ENCODE peak calls at places on chromosome 3, in five cellular contexts. D is HAP-1, R is stomach, C is esophagus muscularis mucosa, X is adrenal gland. P is an unnamed sample.
A peak's percentile ranks its signal among the peaks of the same experiment; 100 is the strongest.

GRCh38 chr3:14137004-14137403 is 12.2 kb downstream of the TMEM43 start:
- DNase-seq in D (no peak), C (no peak), X (peak; percentile 61), R (peak; percentile 67), P (no peak)

GRCh38 chr3:110821586-110821985 is 250.0 kb upstream of the NECTIN3 start:
- DNase-seq in R (no peak), X (no peak), C (no peak), D (no peak), P (no peak)

GRCh38 chr3:48402281-48402732 is 27.6 kb downstream of the PLXNB1 start:
- DNase-seq in R (peak; percentile 59), D (peak; percentile 6), C (peak; percentile 98), X (peak; percentile 86), P (no peak)

GRCh38 chr3:79769234-79769633 is 1.4 kb upstream of the ROBO1 start:
- DNase-seq in D (no peak), C (no peak), X (no peak), R (no peak), P (no peak)

GRCh38 chr3:167882057-167882667 is 146.6 kb downstream of the SERPINI1 start:
- DNase-seq in D (no peak), C (no peak), R (no peak), X (no peak), P (peak; percentile 45)

GRCh38 chr3:123338021-123338619 is 110.8 kb downstream of the ADCY5 start:
- DNase-seq in D (no peak), X (no peak), C (no peak), R (no peak), P (no peak)

GRCh38 chr3:126472277-126473006 is 3.2 kb downstream of the ZXDC start:
- DNase-seq in X (peak; percentile 88), C (no peak), R (peak; percentile 71), D (peak; percentile 69), P (no peak)

GRCh38 chr3:140296796-140297352 is 361.9 kb downstream of the CLSTN2 start:
- DNase-seq in X (no peak), R (no peak), D (no peak), C (no peak), P (no peak)

GRCh38 chr3:111165411-111165810 is 93.8 kb downstream of the NECTIN3 start:
- DNase-seq in D (no peak), R (no peak), C (no peak), X (no peak), P (no peak)

GRCh38 chr3:141392018-141392370 is 23.7 kb downstream of the ZBTB38 start:
- DNase-seq in D (no peak), C (no peak), X (no peak), R (no peak), P (no peak)

GRCh38 chr3:141391298-141392017 is 23.2 kb downstream of the ZBTB38 start:
- DNase-seq in D (no peak), R (no peak), X (no peak), C (no peak), P (no peak)

GRCh38 chr3:141390747-141391146 is 22.4 kb downstream of the ZBTB38 start:
- DNase-seq in D (no peak), X (no peak), R (no peak), C (no peak), P (no peak)

GRCh38 chr3:141393151-141394076 is 25.1 kb downstream of the ZBTB38 start:
- DNase-seq in X (peak; percentile 68), R (no peak), D (peak; percentile 82), C (no peak), P (no peak)

GRCh38 chr3:141392416-141392815 is 24.1 kb downstream of the ZBTB38 start:
- DNase-seq in C (no peak), D (no peak), R (no peak), X (no peak), P (no peak)
- H3K36me3 ChIP-seq in C (no peaks in the 10 kb centered on the region), D (no peaks in the 10 kb centered on the region), R (peaks cover 10% of the 10 kb centered on the region), X (no peaks in the 10 kb centered on the region), P (no peaks in the 10 kb centered on the region)

GRCh38 chr3:119297169-119297568 is 3.0 kb downstream of the ARHGAP31 start:
- DNase-seq in C (peak; percentile 82), D (no peak), X (no peak), R (no peak), P (no peak)
- H3K4me3 ChIP-seq in C (peak overlapping the region; percentile 75), D (no peak overlapping the region), X (no peak overlapping the region), R (no peak overlapping the region), P (no peak overlapping the region)

GRCh38 chr3:52230461-52230860 is 5.0 kb upstream of the TLR9 start:
- DNase-seq in C (no peak), X (no peak), R (no peak), D (no peak), P (no peak)

GRCh38 chr3:52227766-52228165 is 2.3 kb upstream of the TLR9 start:
- DNase-seq in R (no peak), C (no peak), D (no peak), X (no peak), P (no peak)

GRCh38 chr3:52228266-52228665 is 2.8 kb upstream of the TLR9 start:
- DNase-seq in D (no peak), R (no peak), C (no peak), X (no peak), P (no peak)

GRCh38 chr3:52229656-52230055 is 4.2 kb upstream of the TLR9 start:
- DNase-seq in D (no peak), C (no peak), R (no peak), X (no peak), P (no peak)

GRCh38 chr3:52228751-52229291 is 3.4 kb upstream of the TLR9 start:
- DNase-seq in C (no peak), X (no peak), D (no peak), R (no peak), P (no peak)
- H3K36me3 ChIP-seq in C (peaks cover 28% of the 10 kb centered on the region), X (peaks cover 45% of the 10 kb centered on the region), D (peaks cover 32% of the 10 kb centered on the region), R (peaks cover 65% of the 10 kb centered on the region), P (peaks cover 5% of the 10 kb centered on the region)

GRCh38 chr3:53240989-53241972 is 14.5 kb downstream of the TKT start:
- DNase-seq in C (no peak), R (no peak), X (no peak), D (no peak), P (no peak)
- H3K4me3 ChIP-seq in C (no peak overlapping the region), R (no peak overlapping the region), X (no peak overlapping the region), D (no peak overlapping the region), P (no peak overlapping the region)

DNA sequence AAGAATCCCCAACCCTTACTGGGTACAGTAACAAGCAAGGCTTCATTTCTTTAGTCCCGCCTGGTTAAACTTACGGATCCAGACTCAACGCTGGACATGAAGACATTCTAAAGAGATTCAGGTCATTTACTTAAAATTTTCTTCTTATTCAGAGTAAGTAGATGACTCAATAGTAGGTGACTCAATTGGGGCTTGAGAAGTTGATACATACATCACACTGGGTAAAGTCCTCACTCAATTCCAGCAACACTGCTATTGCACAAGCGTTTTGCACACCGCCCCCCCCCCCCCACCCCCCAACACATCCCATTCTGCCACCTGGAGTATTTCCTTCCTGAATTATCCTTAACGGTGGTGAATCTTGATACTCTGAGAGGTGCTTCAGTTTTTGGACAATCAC is 610.0 kb downstream of the FOXP1 start:
- DNase-seq in R (no peak), D (no peak), C (no peak), X (no peak), P (no peak)
- H3K36me3 ChIP-seq in R (peaks cover 100% of the 10 kb centered on the region), D (peaks cover 9% of the 10 kb centered on the region), C (peaks cover 34% of the 10 kb centered on the region), X (peaks cover 18% of the 10 kb centered on the region), P (peaks cover 93% of the 10 kb centered on the region)